ENCODE peak calls at places on chromosomes 16 and 17, in five cellular contexts. R, W, Y, X and Z are unnamed samples.

GRCh38 chr16:54930034-54930938 is at the start of gene IRX5:
- DNase-seq in X (peak; percentile 95), W (no peak), Y (peak; percentile 99), R (peak; percentile 92), Z (peak; percentile 88)

GRCh38 chr17:78715000-78715771 is 66.9 kb downstream of the CYTH1 start:
- DNase-seq in R (peak; percentile 22), Y (no peak), W (no peak), X (no peak), Z (no peak)

GRCh38 chr17:44417553-44417952 is 28.1 kb upstream of the ITGA2B start:
- DNase-seq in X (peak; percentile 58), R (no peak), Y (peak; percentile 96), W (no peak), Z (peak; percentile 35)

GRCh38 chr16:67516296-67517177 is 12.1 kb upstream of the RIPOR1 start:
- DNase-seq in W (no peak), Y (peak; percentile 72), X (no peak), R (no peak), Z (no peak)

GRCh38 chr16:85768225-85768624 is 17.3 kb upstream of the C16orf74 start:
- DNase-seq in X (no peak), R (no peak), W (no peak), Y (no peak), Z (no peak)

GRCh38 chr17:76586741-76587487 is 1.3 kb upstream of the ST6GALNAC2 start:
- DNase-seq in Y (peak; percentile 77), R (no peak), W (no peak), X (no peak), Z (no peak)

GRCh38 chr17:320809-321385 is 31.7 kb downstream of the RPH3AL start:
- DNase-seq in R (no peak), Y (no peak), X (no peak), W (no peak), Z (no peak)

GRCh38 chr17:83114706-83115105 is 35.3 kb downstream of the METRNL start:
- DNase-seq in Y (no peak), R (no peak), W (no peak), X (no peak), Z (no peak)

GRCh38 chr17:37488009-37488604 is 1.6 kb upstream of the DUSP14 start:
- DNase-seq in X (peak; percentile 92), R (no peak), W (no peak), Y (peak; percentile 86), Z (peak; percentile 94)